ENCODE peak calls at places on chromosomes 5 and 9, in nine cellular contexts. C is astrocyte, I is endothelial cell, Y is osteocyte, F is GM10248, Z is lower leg skin, S is foreskin fibroblast, M is OCI-LY7, D is heart right ventricle. J is an unnamed sample.

GRCh38 chr5:14457475-14457874 is 124.1 kb upstream of the OTULINL start:
- DNase-seq in C (peak), I (no peak), Y (no peak), F (no peak), Z (no peak), S (no peak), M (no peak), D (no peak), J (no peak)

GRCh38 chr5:36523450-36523849 is 83.0 kb upstream of the SLC1A3 start:
- DNase-seq in C (no peak), I (no peak), Y (no peak), F (no peak), Z (no peak), S (no peak), M (no peak), D (no peak), J (no peak)

GRCh38 chr5:170155771-170156170 is 50.1 kb downstream of the FOXI1 start:
- DNase-seq in C (no peak), I (no peak), Y (no peak), F (no peak), Z (no peak), S (no peak), M (no peak), D (no peak), J (no peak)

GRCh38 chr9:10331157-10331556 is 281.6 kb downstream of the PTPRD start:
- DNase-seq in C (no peak), I (no peak), Y (no peak), F (no peak), Z (no peak), S (no peak), M (no peak), D (no peak), J (no peak)

GRCh38 chr5:176781638-176782570 is 28.5 kb upstream of the UNC5A start:
- DNase-seq in C (no peak), I (no peak), Y (peak), F (no peak), Z (no peak), S (no peak), M (no peak), D (no peak), J (no peak)

GRCh38 chr5:142660196-142660595 is 25.7 kb downstream of the FGF1 start:
- DNase-seq in C (no peak), I (no peak), Y (no peak), F (no peak), Z (no peak), S (peak), M (no peak), D (no peak), J (no peak)

GRCh38 chr5:22611327-22611726 is 241.8 kb downstream of the CDH12 start:
- DNase-seq in C (no peak), I (no peak), Y (no peak), F (no peak), Z (no peak), S (no peak), M (no peak), D (no peak), J (no peak)

GRCh38 chr9:13149454-13149853 is 130.0 kb downstream of the MPDZ start:
- DNase-seq in C (no peak), I (no peak), Y (no peak), F (no peak), Z (no peak), S (no peak), M (no peak), D (peak), J (no peak)

GRCh38 chr9:19186240-19186639 is 44.3 kb upstream of the DENND4C start:
- DNase-seq in C (no peak), I (no peak), Y (no peak), F (no peak), Z (no peak), S (no peak), M (no peak), D (no peak), J (no peak)

GRCh38 chr9:114347675-114348074 is 18.0 kb downstream of the ORM2 start:
- DNase-seq in C (no peak), I (no peak), Y (no peak), F (no peak), Z (no peak), S (no peak), M (no peak), D (no peak), J (no peak)

GRCh38 chr9:76894198-76894597 is 11.7 kb downstream of the PRUNE2 start:
- DNase-seq in C (no peak), I (no peak), Y (no peak), F (no peak), Z (no peak), S (no peak), M (no peak), D (no peak), J (no peak)

GRCh38 chr5:6732634-6733410 is 19.6 kb downstream of the TENT4A start:
- DNase-seq in C (peak), I (no peak), Y (no peak), F (no peak), Z (no peak), S (peak), M (no peak), D (peak), J (no peak)

GRCh38 chr5:102380174-102380573 is 84.1 kb upstream of the SLCO4C1 start:
- DNase-seq in C (no peak), I (no peak), Y (no peak), F (no peak), Z (no peak), S (no peak), M (no peak), D (no peak), J (no peak)

GRCh38 chr5:66945389-66946349 is 250.9 kb downstream of the CD180 start:
- DNase-seq in C (no peak), I (no peak), Y (no peak), F (peak), Z (no peak), S (peak), M (no peak), D (no peak), J (peak)

GRCh38 chr9:93307468-93308157 is 123.7 kb downstream of the WNK2 start:
- DNase-seq in C (no peak), I (no peak), Y (peak), F (no peak), Z (no peak), S (no peak), M (no peak), D (peak), J (no peak)

GRCh38 chr5:76476639-76477038 is 73.6 kb downstream of the IQGAP2 start:
- DNase-seq in C (no peak), I (no peak), Y (no peak), F (no peak), Z (no peak), S (no peak), M (no peak), D (no peak), J (no peak)

GRCh38 chr9:99752710-99753109 is 69.0 kb upstream of the NR4A3 start:
- DNase-seq in C (peak), I (no peak), Y (no peak), F (no peak), Z (no peak), S (peak), M (no peak), D (no peak), J (no peak)

GRCh38 chr5:149447373-149448367 is 68.6 kb upstream of the IL17B start:
- DNase-seq in C (no peak), I (no peak), Y (no peak), F (no peak), Z (no peak), S (no peak), M (no peak), D (no peak), J (no peak)

GRCh38 chr9:4741365-4742031 is 496 bp upstream of the AK3 start:
- DNase-seq in C (no peak), I (peak), Y (no peak), F (peak), Z (peak), S (peak), M (peak), D (peak), J (no peak)

GRCh38 chr9:131578778-131579504 is 33.6 kb downstream of the PRRT1B start:
- DNase-seq in C (no peak), I (no peak), Y (no peak), F (peak), Z (no peak), S (no peak), M (peak), D (no peak), J (peak)

GRCh38 chr5:78961743-78962142 is 23.4 kb downstream of the ARSB start:
- DNase-seq in C (peak), I (no peak), Y (no peak), F (no peak), Z (no peak), S (peak), M (no peak), D (no peak), J (no peak)

GRCh38 chr9:85631809-85632208 is 109.9 kb downstream of the AGTPBP1 start:
- DNase-seq in C (no peak), I (no peak), Y (no peak), F (no peak), Z (no peak), S (no peak), M (no peak), D (no peak), J (no peak)

GRCh38 chr5:173642191-173642816 is 25.9 kb upstream of the BOD1 start:
- DNase-seq in C (no peak), I (no peak), Y (no peak), F (no peak), Z (no peak), S (no peak), M (no peak), D (no peak), J (no peak)

GRCh38 chr5:170448221-170448620 is 55.6 kb upstream of the KCNIP1 start:
- DNase-seq in C (no peak), I (no peak), Y (peak), F (no peak), Z (no peak), S (no peak), M (no peak), D (no peak), J (no peak)

GRCh38 chr9:5767968-5768932 is 64.7 kb downstream of the ERMP1 start:
- DNase-seq in C (no peak), I (no peak), Y (no peak), F (peak), Z (no peak), S (peak), M (no peak), D (no peak), J (peak)

GRCh38 chr5:36049949-36050348 is 16.7 kb downstream of the UGT3A2 start:
- DNase-seq in C (no peak), I (no peak), Y (no peak), F (no peak), Z (no peak), S (no peak), M (no peak), D (no peak), J (no peak)

GRCh38 chr5:7419846-7420245 is 23.9 kb downstream of the ADCY2 start:
- DNase-seq in C (no peak), I (no peak), Y (no peak), F (no peak), Z (no peak), S (no peak), M (no peak), D (no peak), J (no peak)

GRCh38 chr5:139745121-139745799 is 50.3 kb upstream of the PSD2 start:
- DNase-seq in C (peak), I (no peak), Y (peak), F (no peak), Z (no peak), S (peak), M (no peak), D (no peak), J (peak)

GRCh38 chr9:4228606-4229005 is 71.3 kb downstream of the GLIS3 start:
- DNase-seq in C (no peak), I (no peak), Y (no peak), F (no peak), Z (no peak), S (peak), M (no peak), D (no peak), J (no peak)

GRCh38 chr5:151730381-151730780 is 28.1 kb downstream of the ATOX1 start:
- DNase-seq in C (no peak), I (no peak), Y (no peak), F (no peak), Z (no peak), S (no peak), M (no peak), D (no peak), J (no peak)

GRCh38 chr9:72509053-72509452 is 12.4 kb upstream of the TMC1 start:
- DNase-seq in C (peak), I (no peak), Y (no peak), F (no peak), Z (no peak), S (peak), M (no peak), D (no peak), J (no peak)

DNA sequence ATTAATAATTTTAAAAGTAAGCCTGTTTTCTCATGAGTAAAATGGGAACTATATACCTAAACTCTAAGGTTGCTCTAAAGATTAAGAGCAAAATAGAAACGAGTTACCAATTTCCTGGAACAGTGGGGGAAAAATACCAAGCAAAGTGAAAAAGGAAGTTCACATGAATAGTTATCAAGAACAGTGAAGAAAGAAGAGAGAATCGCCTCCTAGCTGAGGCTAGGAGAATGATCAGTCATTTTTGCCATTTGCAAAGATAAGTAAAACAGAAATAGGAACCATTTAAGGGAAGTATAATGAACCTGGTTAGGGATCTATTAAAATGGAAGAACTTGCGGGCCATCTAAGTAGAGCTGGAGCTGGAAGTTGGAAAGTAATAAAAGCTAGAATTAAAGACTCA is 50.7 kb downstream of the P4HA2 start:
- DNase-seq in C (no peak), I (no peak), Y (no peak), F (peak), Z (no peak), S (peak), M (peak), D (no peak), J (no peak)
- TF ChIP-seq CTCF in C (no peak), I (no peak), Y (peak), F (peak), Z (no peak), S (peak), M (peak), D (no peak), J (peak)

DNA sequence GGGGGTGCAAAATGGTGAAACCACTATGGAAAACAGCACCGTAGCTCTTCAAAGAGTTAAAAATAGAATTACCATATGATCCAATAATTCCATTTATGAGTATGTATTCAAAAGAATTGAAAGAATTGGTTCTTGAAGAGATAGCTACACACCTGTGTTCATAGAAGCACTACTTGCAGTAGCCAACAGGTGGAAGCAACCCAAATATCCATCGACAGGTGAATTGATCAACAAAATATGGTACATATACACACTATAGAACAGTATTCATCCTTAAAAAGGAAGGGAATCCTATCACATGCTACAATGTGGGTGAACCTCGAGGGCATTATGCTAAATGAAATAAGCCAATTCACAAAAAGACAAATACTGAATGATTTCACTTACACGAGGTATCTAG is 85.7 kb upstream of the VCAN start:
- DNase-seq in C (no peak), I (no peak), Y (no peak), F (no peak), Z (no peak), S (no peak), M (no peak), D (no peak), J (no peak)
- TF ChIP-seq CTCF in C (no peak), I (no peak), Y (no peak), F (no peak), Z (no peak), S (no peak), M (no peak), D (no peak), J (no peak)

GRCh38 chr5:71587709-71588532 is 781 bp downstream of the MCCC2 start:
- DNase-seq in C (no peak), I (no peak), Y (peak), F (peak), Z (no peak), S (no peak), M (no peak), D (no peak), J (peak)
- TF ChIP-seq CTCF in C (no peak), I (no peak), Y (no peak), F (peak), Z (no peak), S (no peak), M (peak), D (no peak), J (no peak)

GRCh38 chr5:65663804-65664521 is 39.1 kb downstream of the SHLD3 start:
- DNase-seq in C (peak), I (peak), Y (no peak), F (no peak), Z (no peak), S (peak), M (no peak), D (no peak), J (no peak)
- TF ChIP-seq CTCF in C (peak), I (peak), Y (peak), F (no peak), Z (no peak), S (peak), M (peak), D (peak), J (no peak)

DNA sequence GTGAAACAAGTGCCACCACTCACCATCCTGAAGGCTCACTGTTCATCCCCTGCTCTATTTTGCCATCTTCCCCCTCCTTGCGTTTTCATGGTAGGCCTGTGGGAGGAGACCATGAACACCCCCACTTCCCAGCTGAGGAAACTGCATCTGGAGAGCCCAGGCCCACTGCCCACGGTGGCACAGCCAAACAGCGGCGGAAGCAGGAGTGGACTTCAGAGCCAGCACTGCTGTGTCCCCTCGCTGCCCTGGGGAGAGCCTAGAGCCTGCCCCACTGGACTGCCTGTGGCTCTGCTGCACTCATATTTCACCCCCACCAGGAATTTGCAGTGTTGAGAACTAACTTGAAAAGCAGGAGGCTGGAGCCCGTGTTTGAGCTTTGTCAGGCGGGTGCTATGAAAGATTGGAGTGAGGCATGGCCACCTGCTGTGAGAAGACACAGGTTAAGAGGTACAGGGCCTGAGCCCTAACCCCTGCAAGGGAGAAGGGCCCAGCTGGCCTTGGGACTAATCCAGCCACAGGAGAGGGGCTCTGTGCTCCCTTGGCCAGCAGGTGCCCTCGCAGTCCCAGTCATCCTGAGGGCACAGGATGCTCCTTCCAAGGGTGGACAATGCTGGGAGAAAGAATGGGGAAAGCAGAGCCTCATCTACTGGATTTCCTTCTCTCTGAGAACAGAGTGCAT is 79.0 kb downstream of the MACROH2A1 start:
- DNase-seq in C (no peak), I (peak), Y (peak), F (no peak), Z (no peak), S (no peak), M (no peak), D (no peak), J (no peak)
- TF ChIP-seq CTCF in C (no peak), I (no peak), Y (no peak), F (no peak), Z (no peak), S (no peak), M (no peak), D (peak), J (no peak)

GRCh38 chr5:124176692-124177091 is 569.7 kb downstream of the ZNF608 start:
- DNase-seq in C (no peak), I (no peak), Y (no peak), F (no peak), Z (no peak), S (no peak), M (peak), D (peak), J (no peak)
- TF ChIP-seq CTCF in C (no peak), I (no peak), Y (peak), F (no peak), Z (no peak), S (no peak), M (peak), D (peak), J (no peak)